ENCODE peak calls at places on chromosomes 4 and X, in eight cellular contexts. T is activated CD4-positive, alpha-beta T cell treated with anti-CD3 and anti-CD28 coated beads for 24 hours; S is iris pigment epithelial cell; B is putamen; M is hypothalamus; Y is AG08395; X is NCI-H69; J is HT1080. N is an unnamed sample.
A peak's percentile ranks its signal among the peaks of the same experiment; 100 is the strongest.

GRCh38 chr4:55365347-55365728 is 19.3 kb downstream of the SRD5A3 start:
- DNase-seq in J (no peak), B (no peak), X (no peak), M (no peak), T (no peak), Y (no peak), S (no peak), N (no peak)

GRCh38 chr4:48315728-48316630 is 25.4 kb upstream of the SLAIN2 start:
- DNase-seq in M (no peak), J (peak; percentile 69), Y (peak; percentile 73), S (peak; percentile 75), B (peak; percentile 7), X (peak; percentile 64), T (no peak), N (peak; percentile 20)

GRCh38 chr4:168630445-168631187 is 133.8 kb downstream of the PALLD start:
- DNase-seq in X (peak; percentile 49), Y (peak; percentile 61), M (no peak), S (peak; percentile 89), B (no peak), J (peak; percentile 89), T (no peak), N (no peak)

GRCh38 chr4:155208258-155209054 is at the start of gene NPY2R:
- DNase-seq in X (peak; percentile 17), S (no peak), B (no peak), Y (no peak), M (no peak), J (peak; percentile 6), T (no peak), N (no peak)

GRCh38 chr4:3193531-3194203 is 55.3 kb upstream of the MSANTD1 start:
- DNase-seq in B (no peak), T (no peak), J (no peak), Y (no peak), X (peak; percentile 6), M (no peak), S (peak; percentile 28), N (peak; percentile 66)

GRCh38 chr4:95835672-95836071 is 4.2 kb upstream of the PDHA2 start:
- DNase-seq in S (no peak), T (no peak), Y (no peak), X (peak; percentile 16), B (peak; percentile 24), M (no peak), J (peak; percentile 25), N (no peak)

GRCh38 chrX:91434351-91435168 is at the start of gene PABPC5:
- DNase-seq in X (peak; percentile 47), B (peak; percentile 77), T (no peak), Y (peak; percentile 76), M (peak; percentile 71), J (peak; percentile 5), S (peak; percentile 36), N (peak; percentile 59)

GRCh38 chr4:186627226-186627865 is 72.0 kb upstream of the MTNR1A start:
- DNase-seq in T (no peak), Y (no peak), X (no peak), M (no peak), B (no peak), S (peak; percentile 53), J (no peak), N (no peak)

GRCh38 chr4:23324291-23324690 is 565.6 kb downstream of the PPARGC1A start:
- DNase-seq in T (no peak), M (no peak), B (no peak), S (peak; percentile 6), J (peak; percentile 95), X (no peak), Y (no peak), N (no peak)

GRCh38 chr4:142405021-142405991 is 440.8 kb downstream of the INPP4B start:
- DNase-seq in X (peak; percentile 61), M (no peak), B (peak; percentile 34), T (no peak), Y (peak; percentile 51), J (peak; percentile 67), S (peak; percentile 71), N (peak; percentile 61)

GRCh38 chr4:143558823-143559756 is 45.6 kb downstream of the SMARCA5 start:
- DNase-seq in J (peak; percentile 10), B (peak; percentile 45), T (peak; percentile 51), Y (peak; percentile 76), M (peak; percentile 32), S (peak; percentile 70), X (peak; percentile 86), N (peak; percentile 44)

GRCh38 chr4:53605783-53606182 is 14.5 kb upstream of the LNX1 start:
- DNase-seq in J (no peak), Y (no peak), T (no peak), M (no peak), X (no peak), S (peak; percentile 70), B (no peak), N (no peak)

GRCh38 chr4:21949073-21949457 is 493 bp upstream of the KCNIP4 start:
- DNase-seq in Y (no peak), T (no peak), J (peak; percentile 26), B (no peak), M (no peak), X (no peak), S (no peak), N (peak; percentile 37)

GRCh38 chrX:1932231-1932630 is 317.4 kb downstream of the ASMT start:
- DNase-seq in S (peak; percentile 66), X (no peak), B (no peak), J (peak; percentile 38), T (no peak), Y (no peak), M (no peak), N (no peak)

GRCh38 chr4:40194602-40195161 is 2.1 kb upstream of the RHOH start:
- DNase-seq in B (no peak), Y (no peak), T (no peak), S (peak; percentile 68), M (no peak), J (no peak), X (no peak), N (peak; percentile 15)

GRCh38 chr4:83413676-83414075 is 41.9 kb downstream of the HELQ start:
- DNase-seq in B (no peak), X (no peak), J (peak; percentile 21), S (no peak), T (no peak), Y (peak; percentile 20), M (no peak), N (no peak)

GRCh38 chrX:70096052-70096451 is 33.8 kb downstream of the OTUD6A start:
- DNase-seq in M (no peak), Y (peak; percentile 40), S (peak; percentile 17), B (no peak), T (no peak), J (peak; percentile 26), X (peak; percentile 1), N (no peak)